ENCODE peak calls at places on chromosome 18, in nine cellular contexts. T is stimulated activated CD4-positive, alpha-beta T cell treated with anti-CD3 and anti-CD28 coated beads, Interleukin-1b, Interleukin-23, amount 100 ng/mL, for 1 hour; P is NCI-H2029 treated with DMSO at 0.1 percent for 48 hours; K is Right ventricle myocardium superior; F is sciatic nerve; M is SW480; J is NCI-H1436; N is CD4-positive, CD25-positive, alpha-beta regulatory T cell; Q is GM19239. O is an unnamed sample.

GRCh38 chr18:33421225-33421624 is 19.3 kb downstream of the CCDC178 start:
- DNase-seq in T (no peak), P (no peak), K (no peak), F (no peak), M (no peak), J (no peak), N (no peak), Q (no peak), O (no peak)

GRCh38 chr18:29660777-29661176 is 1381.8 kb downstream of the DSC3 start:
- DNase-seq in T (no peak), P (no peak), K (no peak), F (no peak), M (no peak), J (no peak), N (no peak), Q (no peak), O (no peak)

GRCh38 chr18:35376742-35377695 is at the start of gene ZNF396:
- DNase-seq in T (peak), P (no peak), K (peak), F (peak), M (peak), J (peak), N (peak), Q (peak), O (peak)

GRCh38 chr18:27004056-27004829 is 138.7 kb upstream of the AQP4 start:
- DNase-seq in T (no peak), P (no peak), K (no peak), F (no peak), M (no peak), J (no peak), N (no peak), Q (no peak), O (peak)

GRCh38 chr18:7329036-7329435 is 98.1 kb downstream of the LRRC30 start:
- DNase-seq in T (no peak), P (no peak), K (no peak), F (no peak), M (no peak), J (no peak), N (no peak), Q (no peak), O (no peak)

GRCh38 chr18:1048048-1048447 is 143.4 kb downstream of the ADCYAP1 start:
- DNase-seq in T (no peak), P (no peak), K (no peak), F (no peak), M (no peak), J (no peak), N (no peak), Q (no peak), O (no peak)

GRCh38 chr18:21777814-21778213 is 37.2 kb downstream of the MIB1 start:
- DNase-seq in T (no peak), P (no peak), K (no peak), F (no peak), M (no peak), J (no peak), N (no peak), Q (peak), O (no peak)

GRCh38 chr18:77160515-77160914 is 27.9 kb upstream of the MBP start:
- DNase-seq in T (no peak), P (no peak), K (no peak), F (no peak), M (no peak), J (no peak), N (no peak), Q (no peak), O (no peak)

GRCh38 chr18:6056171-6056932 is 161.0 kb upstream of the TMEM200C start:
- DNase-seq in T (no peak), P (no peak), K (no peak), F (no peak), M (no peak), J (no peak), N (no peak), Q (no peak), O (no peak)

GRCh38 chr18:36412778-36413177 is 115.3 kb downstream of the FHOD3 start:
- DNase-seq in T (no peak), P (no peak), K (no peak), F (no peak), M (peak), J (no peak), N (no peak), Q (no peak), O (no peak)

GRCh38 chr18:33467531-33467930 is 27.0 kb upstream of the CCDC178 start:
- DNase-seq in T (no peak), P (no peak), K (no peak), F (no peak), M (no peak), J (no peak), N (no peak), Q (no peak), O (no peak)

GRCh38 chr18:30743033-30743432 is 299.5 kb downstream of the DSC3 start:
- DNase-seq in T (no peak), P (no peak), K (no peak), F (no peak), M (no peak), J (no peak), N (no peak), Q (no peak), O (no peak)

GRCh38 chr18:28153485-28154065 is 23.4 kb downstream of the CDH2 start:
- DNase-seq in T (no peak), P (no peak), K (no peak), F (no peak), M (no peak), J (no peak), N (no peak), Q (no peak), O (no peak)

GRCh38 chr18:42086288-42086687 is 131.3 kb downstream of the PIK3C3 start:
- DNase-seq in T (no peak), P (no peak), K (no peak), F (no peak), M (no peak), J (no peak), N (no peak), Q (no peak), O (no peak)

GRCh38 chr18:46072959-46073358 is 899 bp upstream of the PSTPIP2 start:
- DNase-seq in T (no peak), P (no peak), K (peak), F (no peak), M (no peak), J (no peak), N (no peak), Q (no peak), O (no peak)

GRCh38 chr18:45783097-45784075 is 42.1 kb upstream of the SIGLEC15 start:
- DNase-seq in T (no peak), P (no peak), K (no peak), F (no peak), M (no peak), J (no peak), N (no peak), Q (no peak), O (no peak)

GRCh38 chr18:27762054-27762453 is 414.9 kb downstream of the CDH2 start:
- DNase-seq in T (no peak), P (no peak), K (no peak), F (no peak), M (no peak), J (no peak), N (no peak), Q (no peak), O (no peak)

GRCh38 chr18:46418657-46419260 is 238.3 kb downstream of the LOXHD1 start:
- DNase-seq in T (no peak), P (no peak), K (peak), F (peak), M (no peak), J (no peak), N (no peak), Q (no peak), O (no peak)

GRCh38 chr18:3454365-3455089 is 4.6 kb downstream of the TGIF1 start:
- DNase-seq in T (no peak), P (peak), K (no peak), F (no peak), M (peak), J (no peak), N (peak), Q (no peak), O (no peak)

GRCh38 chr18:49486617-49486958 is 446 bp downstream of the C18orf32 start:
- DNase-seq in T (no peak), P (peak), K (no peak), F (no peak), M (peak), J (no peak), N (no peak), Q (peak), O (no peak)

GRCh38 chr18:3383381-3383915 is 66.5 kb upstream of the TGIF1 start:
- DNase-seq in T (no peak), P (no peak), K (no peak), F (no peak), M (no peak), J (no peak), N (no peak), Q (no peak), O (no peak)

GRCh38 chr18:70181015-70181414 is 24.5 kb downstream of the RTTN start:
- DNase-seq in T (no peak), P (no peak), K (no peak), F (no peak), M (peak), J (no peak), N (no peak), Q (no peak), O (peak)

GRCh38 chr18:9708057-9708881 is at the start of gene RAB31:
- DNase-seq in T (no peak), P (no peak), K (peak), F (peak), M (no peak), J (no peak), N (no peak), Q (no peak), O (no peak)

GRCh38 chr18:30988440-30988839 is 54.1 kb downstream of the DSC3 start:
- DNase-seq in T (no peak), P (no peak), K (no peak), F (no peak), M (no peak), J (no peak), N (no peak), Q (no peak), O (no peak)

GRCh38 chr18:74499633-74500032 is 3.5 kb downstream of the CNDP2 start:
- DNase-seq in T (no peak), P (no peak), K (peak), F (peak), M (no peak), J (no peak), N (peak), Q (peak), O (no peak)

GRCh38 chr18:68714356-68714706 is 577 bp downstream of the TMX3 start:
- DNase-seq in T (no peak), P (no peak), K (no peak), F (no peak), M (no peak), J (no peak), N (peak), Q (no peak), O (no peak)

GRCh38 chr18:55093295-55093694 is 134.0 kb upstream of the CCDC68 start:
- DNase-seq in T (no peak), P (no peak), K (no peak), F (no peak), M (no peak), J (no peak), N (no peak), Q (no peak), O (no peak)

GRCh38 chr18:33010149-33010548 is 237.3 kb upstream of the KLHL14 start:
- DNase-seq in T (no peak), P (no peak), K (no peak), F (no peak), M (peak), J (no peak), N (no peak), Q (no peak), O (no peak)